ENCODE peak calls at places on chromosome 1, in nine cellular contexts. B is left ventricle myocardium inferior, P is transverse colon, H is right lobe of liver, R is endodermal cell, J is psoas muscle, Z is body of pancreas, D is H9, F is uterus. Q is an unnamed sample.

GRCh38 chr1:233668725-233669294 is 54.9 kb downstream of the KCNK1 start:
- DNase-seq in B (no peak), P (peak; percentile 23), J (no peak), D (no peak), Z (peak; percentile 24), F (no peak), R (no peak), H (no peak), Q (no peak)

GRCh38 chr1:182761396-182762395 is 27.9 kb upstream of the NPL start:
- DNase-seq in Z (no peak), B (no peak), F (no peak), H (no peak), D (no peak), P (no peak), J (no peak), R (no peak), Q (no peak)

GRCh38 chr1:193111641-193112090 is 6.5 kb upstream of the GLRX2 start:
- DNase-seq in H (peak; percentile 77), P (peak; percentile 43), D (no peak), F (peak; percentile 42), B (peak; percentile 47), R (peak; percentile 77), J (peak; percentile 75), Z (peak; percentile 53), Q (peak; percentile 84)

GRCh38 chr1:103250441-103250861 is 142.1 kb upstream of the COL11A1 start:
- DNase-seq in P (no peak), D (peak; percentile 51), J (no peak), Z (no peak), R (peak; percentile 84), F (no peak), H (no peak), B (no peak), Q (no peak)

GRCh38 chr1:243596441-243597183 is 253.4 kb downstream of the AKT3 start:
- DNase-seq in Z (no peak), D (no peak), H (no peak), B (no peak), R (no peak), P (no peak), J (no peak), F (no peak), Q (no peak)

GRCh38 chr1:42328047-42328625 is 6.9 kb downstream of the FOXJ3 start:
- DNase-seq in R (no peak), D (no peak), P (no peak), F (no peak), H (no peak), B (no peak), J (no peak), Z (no peak), Q (no peak)

GRCh38 chr1:99705385-99705784 is 59.5 kb downstream of the PALMD start:
- DNase-seq in J (no peak), B (no peak), H (no peak), F (no peak), P (no peak), D (no peak), Z (no peak), R (no peak), Q (no peak)

GRCh38 chr1:69492286-69492685 is 75.4 kb upstream of the LRRC7 start:
- DNase-seq in B (no peak), F (no peak), Z (no peak), R (no peak), J (no peak), P (no peak), D (no peak), H (no peak), Q (no peak)

GRCh38 chr1:56506314-56506743 is 73.0 kb downstream of the PLPP3 start:
- DNase-seq in H (no peak), Z (no peak), B (peak; percentile 38), J (peak; percentile 55), D (no peak), F (no peak), P (peak; percentile 66), R (no peak), Q (peak; percentile 64)

GRCh38 chr1:212655668-212656440 is 43.8 kb downstream of the BATF3 start:
- DNase-seq in H (no peak), D (peak; percentile 67), B (no peak), F (no peak), J (no peak), P (no peak), Z (no peak), R (peak; percentile 84), Q (no peak)

GRCh38 chr1:54227091-54227602 is 27.2 kb downstream of the MRPL37 start:
- DNase-seq in H (no peak), R (peak; percentile 51), B (no peak), Z (peak; percentile 89), F (peak; percentile 43), D (no peak), P (no peak), J (no peak), Q (no peak)

GRCh38 chr1:231324660-231325059 is 13.0 kb downstream of the EXOC8 start:
- DNase-seq in F (no peak), H (no peak), D (no peak), J (no peak), P (no peak), B (no peak), R (no peak), Z (no peak), Q (no peak)

GRCh38 chr1:231326248-231326647 is 11.4 kb downstream of the EXOC8 start:
- DNase-seq in F (no peak), R (no peak), Z (no peak), J (no peak), P (no peak), D (no peak), B (no peak), H (no peak), Q (no peak)

GRCh38 chr1:231319080-231319479 is 18.6 kb downstream of the EXOC8 start:
- DNase-seq in D (no peak), J (no peak), P (no peak), R (no peak), B (no peak), Z (no peak), F (no peak), H (no peak), Q (no peak)

GRCh38 chr1:231318568-231318967 is 19.1 kb downstream of the EXOC8 start:
- DNase-seq in Z (no peak), F (no peak), J (no peak), B (no peak), R (peak; percentile 13), H (no peak), P (no peak), D (peak; percentile 6), Q (no peak)

DNA sequence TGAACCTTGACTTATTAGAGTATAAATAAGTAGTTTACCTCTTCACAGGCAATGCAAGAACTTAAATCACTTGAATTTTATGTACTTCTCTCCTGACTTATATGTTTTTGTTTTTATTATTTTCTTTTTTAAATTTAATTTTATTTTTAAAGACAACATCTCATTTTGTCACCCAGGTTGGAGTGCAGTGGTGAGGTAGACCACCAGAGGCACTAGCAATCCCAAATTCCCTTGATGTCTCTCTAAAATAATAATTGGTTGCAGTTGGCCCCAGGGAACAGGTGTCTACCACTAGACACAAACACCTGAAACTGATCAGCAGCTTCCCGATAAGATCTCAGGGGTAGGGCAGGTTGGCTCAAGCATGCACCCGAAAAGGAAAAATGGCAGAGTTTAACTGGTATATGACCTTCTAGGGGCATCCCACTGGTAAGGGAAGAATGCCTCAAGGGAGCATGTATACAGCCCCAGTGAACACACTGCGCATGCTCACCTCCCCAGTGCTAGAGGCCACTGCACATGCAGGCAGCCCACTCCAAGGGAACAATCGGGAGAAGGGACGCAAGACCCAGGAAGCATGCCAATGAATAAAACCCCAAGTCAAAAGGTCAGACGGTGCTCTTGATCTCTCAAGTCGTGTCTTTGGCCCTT is 14.6 kb downstream of the EXOC8 start:
- DNase-seq in P (no peak), D (no peak), B (no peak), J (no peak), F (no peak), H (peak; percentile 14), R (no peak), Z (no peak), Q (no peak)
- TF ChIP-seq CTCF in P (no peak), D (peak; percentile 47), B (no peak), J (no peak), F (no peak), H (no peak), R (peak; percentile 62), Z (no peak), Q (no peak)

DNA sequence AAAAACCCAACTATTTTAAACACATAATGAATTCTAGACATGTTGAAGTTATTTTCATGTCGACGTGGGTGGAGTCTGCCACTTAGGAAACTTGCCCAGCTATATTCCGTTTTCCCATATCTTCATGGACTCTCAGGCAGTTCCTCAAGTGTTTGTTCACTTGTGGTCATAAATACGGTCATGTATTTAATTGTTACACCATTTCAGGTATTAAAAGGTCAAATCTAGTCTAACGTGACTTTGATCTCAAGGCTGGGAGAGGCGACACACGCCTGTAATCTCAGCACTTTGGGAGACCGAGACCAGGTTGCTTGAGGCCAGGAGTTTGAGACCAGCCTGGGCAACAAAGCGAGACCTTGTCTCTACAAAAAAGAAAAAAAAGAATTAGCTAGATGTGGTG is 346.9 kb downstream of the PBX1 start:
- DNase-seq in D (no peak), Z (no peak), H (no peak), B (no peak), P (no peak), R (no peak), J (no peak), F (no peak), Q (no peak)
- H3K9me3 ChIP-seq in D (no peaks in the 10 kb centered on the region), Z (no peaks in the 10 kb centered on the region), H (no peaks in the 10 kb centered on the region), B (no peaks in the 10 kb centered on the region), P (no peaks in the 10 kb centered on the region), R (no peaks in the 10 kb centered on the region), J (no peaks in the 10 kb centered on the region), F (no peaks in the 10 kb centered on the region), Q (no peaks in the 10 kb centered on the region)

DNA sequence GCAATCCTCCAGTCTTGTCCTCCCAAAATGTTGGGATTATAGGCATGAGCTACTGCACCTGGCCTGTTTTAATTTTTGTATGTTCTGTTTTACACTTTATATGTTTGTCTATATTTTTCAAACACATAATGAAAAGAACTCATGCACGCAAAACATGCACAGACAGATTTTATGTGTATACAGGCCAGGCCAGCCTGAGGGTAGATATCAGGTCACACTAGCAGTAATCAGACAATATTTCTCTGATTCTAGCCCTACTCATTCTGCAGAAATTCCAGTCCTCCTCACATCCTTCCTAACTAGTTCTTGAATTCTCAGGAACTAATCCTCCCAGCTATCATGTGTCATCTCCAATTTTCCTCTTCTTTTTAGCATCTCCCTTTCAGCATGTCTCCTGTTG is 27.8 kb upstream of the PHGDH start:
- DNase-seq in F (no peak), R (no peak), H (no peak), P (no peak), Z (no peak), J (no peak), D (no peak), B (no peak), Q (no peak)
- H3K27me3 ChIP-seq in F (no peaks in the 10 kb centered on the region), R (no peaks in the 10 kb centered on the region), H (no peaks in the 10 kb centered on the region), P (no peaks in the 10 kb centered on the region), Z (no peaks in the 10 kb centered on the region), J (no peaks in the 10 kb centered on the region), D (no peaks in the 10 kb centered on the region), B (no peaks in the 10 kb centered on the region), Q (no peaks in the 10 kb centered on the region)

GRCh38 chr1:15584489-15585363 is at the start of gene AGMAT:
- DNase-seq in F (peak; percentile 22), D (peak; percentile 91), J (peak; percentile 63), R (peak; percentile 96), P (peak; percentile 65), H (peak; percentile 89), B (peak; percentile 19), Z (peak; percentile 29), Q (peak; percentile 69)
- TF ChIP-seq CTCF in F (no peak), D (peak; percentile 71), J (peak; percentile 29), R (peak; percentile 81), P (peak; percentile 26), H (peak; percentile 21), B (peak; percentile 37), Z (no peak), Q (peak; percentile 24)

GRCh38 chr1:2984399-2985061 is 36.7 kb upstream of the ACTRT2 start:
- DNase-seq in H (peak; percentile 38), J (peak; percentile 23), P (no peak), B (peak; percentile 5), F (no peak), D (no peak), R (no peak), Z (no peak), Q (peak; percentile 53)
- H3K9me3 ChIP-seq in H (no peaks in the 10 kb centered on the region), J (no peaks in the 10 kb centered on the region), P (no peaks in the 10 kb centered on the region), B (no peaks in the 10 kb centered on the region), F (no peaks in the 10 kb centered on the region), D (peaks cover 78% of the 10 kb centered on the region), R (peaks cover 43% of the 10 kb centered on the region), Z (no peaks in the 10 kb centered on the region), Q (no peaks in the 10 kb centered on the region)

Q was measured in upper lobe of right lung.